ENCODE peak calls at places on chromosome 21, in six cellular contexts. N, P, S, I, T and E are unnamed samples.

GRCh38 chr21:29342394-29342957 is 43.8 kb downstream of the BACH1 start:
- DNase-seq in T (peak; percentile 57), P (no peak), I (peak; percentile 50), N (peak; percentile 34), S (peak; percentile 79), E (peak; percentile 82)

GRCh38 chr21:42561742-42562141 is 48.1 kb downstream of the SLC37A1 start:
- DNase-seq in P (no peak), S (peak; percentile 33), T (peak; percentile 24), N (peak; percentile 9), I (peak; percentile 51), E (peak; percentile 29)

GRCh38 chr21:31781737-31782136 is 49.8 kb upstream of the SCAF4 start:
- DNase-seq in S (no peak), T (peak; percentile 39), I (no peak), N (no peak), P (peak; percentile 31), E (peak; percentile 66)

GRCh38 chr21:26686278-26686677 is 113.2 kb upstream of the CYYR1 start:
- DNase-seq in N (no peak), T (no peak), P (no peak), S (no peak), I (no peak), E (no peak)

GRCh38 chr21:42120056-42120903 is 49.2 kb downstream of the UMODL1 start:
- DNase-seq in N (no peak), T (no peak), I (no peak), P (no peak), S (peak; percentile 44), E (no peak)

GRCh38 chr21:32484706-32485380 is 72.3 kb downstream of the EVA1C start:
- DNase-seq in S (no peak), I (no peak), T (peak; percentile 80), N (no peak), P (peak; percentile 76), E (no peak)

GRCh38 chr21:41621523-41621922 is 113.6 kb upstream of the TMPRSS2 start:
- DNase-seq in N (no peak), S (no peak), P (no peak), I (no peak), T (no peak), E (no peak)

GRCh38 chr21:14880922-14881321 is 183.9 kb downstream of the NRIP1 start:
- DNase-seq in I (no peak), S (no peak), N (no peak), P (no peak), T (no peak), E (no peak)

GRCh38 chr21:32413697-32414578 is 1.4 kb downstream of the EVA1C start:
- DNase-seq in P (peak; percentile 86), T (peak; percentile 61), N (no peak), I (no peak), S (no peak), E (peak; percentile 81)

GRCh38 chr21:28893687-28894086 is 99.0 kb downstream of the LTN1 start:
- DNase-seq in P (no peak), S (no peak), T (no peak), N (no peak), I (no peak), E (no peak)

GRCh38 chr21:42799516-42799915 is 79.8 kb downstream of the WDR4 start:
- DNase-seq in P (no peak), I (no peak), N (no peak), T (no peak), S (no peak), E (no peak)

GRCh38 chr21:41747943-41748738 is 18.7 kb downstream of the RIPK4 start:
- DNase-seq in N (no peak), I (no peak), S (no peak), P (no peak), T (no peak), E (no peak)

GRCh38 chr21:42171091-42172053 is 47.6 kb upstream of the ABCG1 start:
- DNase-seq in N (no peak), S (peak; percentile 70), P (no peak), I (no peak), T (peak; percentile 32), E (no peak)

GRCh38 chr21:41641821-41642368 is 125.0 kb downstream of the RIPK4 start:
- DNase-seq in I (no peak), P (no peak), T (no peak), N (no peak), S (peak; percentile 68), E (peak; percentile 84)

GRCh38 chr21:45542667-45543370 is 579 bp upstream of the SLC19A1 start:
- DNase-seq in T (peak; percentile 37), N (peak; percentile 21), I (no peak), S (peak; percentile 64), P (no peak), E (peak; percentile 74)

GRCh38 chr21:46518983-46519583 is 60.4 kb downstream of the DIP2A start:
- DNase-seq in T (no peak), I (no peak), N (no peak), P (no peak), S (no peak), E (no peak)

GRCh38 chr21:15151385-15152103 is 86.7 kb upstream of the NRIP1 start:
- DNase-seq in T (no peak), S (no peak), I (no peak), N (no peak), P (no peak), E (no peak)

GRCh38 chr21:14977814-14978213 is 87.0 kb downstream of the NRIP1 start:
- DNase-seq in T (no peak), P (no peak), S (no peak), I (no peak), N (no peak), E (no peak)

GRCh38 chr21:15514073-15514946 is 215.5 kb upstream of the USP25 start:
- DNase-seq in I (peak; percentile 48), N (no peak), T (no peak), P (no peak), S (no peak), E (no peak)

GRCh38 chr21:46661627-46662366 is 26.3 kb downstream of the PRMT2 start:
- DNase-seq in P (no peak), N (peak; percentile 40), T (no peak), I (no peak), S (no peak), E (no peak)

GRCh38 chr21:37800496-37801061 is 115.7 kb downstream of the KCNJ6 start:
- DNase-seq in I (no peak), S (no peak), P (no peak), T (no peak), N (no peak), E (no peak)

GRCh38 chr21:42233067-42233981 is 14.4 kb downstream of the ABCG1 start:
- DNase-seq in N (no peak), S (peak; percentile 83), I (peak; percentile 82), T (peak; percentile 83), P (peak; percentile 69), E (peak; percentile 98)

GRCh38 chr21:28294046-28294445 is 698.6 kb downstream of the LTN1 start:
- DNase-seq in S (no peak), T (no peak), N (no peak), I (no peak), P (no peak), E (no peak)

GRCh38 chr21:37370152-37371040 is 3.8 kb downstream of the DYRK1A start:
- DNase-seq in P (no peak), I (peak; percentile 29), N (no peak), T (no peak), S (no peak), E (no peak)

GRCh38 chr21:42400525-42400924 is 3.2 kb upstream of the UBASH3A start:
- DNase-seq in P (no peak), T (no peak), I (no peak), N (no peak), S (no peak), E (no peak)

GRCh38 chr21:45618287-45618686 is 25.2 kb upstream of the PCBP3 start:
- DNase-seq in T (peak; percentile 20), S (no peak), N (no peak), P (no peak), I (no peak), E (peak; percentile 54)

GRCh38 chr21:30415993-30416392 is 9.7 kb downstream of the KRTAP13-3 start:
- DNase-seq in S (no peak), T (no peak), I (no peak), P (no peak), N (no peak), E (no peak)

GRCh38 chr21:45582128-45582527 is 39.9 kb upstream of the SLC19A1 start:
- DNase-seq in N (no peak), T (peak; percentile 9), P (no peak), S (no peak), I (no peak), E (no peak)

GRCh38 chr21:33708874-33709273 is 66.6 kb downstream of the ITSN1 start:
- DNase-seq in I (no peak), S (no peak), P (no peak), N (no peak), T (no peak), E (no peak)

DNA sequence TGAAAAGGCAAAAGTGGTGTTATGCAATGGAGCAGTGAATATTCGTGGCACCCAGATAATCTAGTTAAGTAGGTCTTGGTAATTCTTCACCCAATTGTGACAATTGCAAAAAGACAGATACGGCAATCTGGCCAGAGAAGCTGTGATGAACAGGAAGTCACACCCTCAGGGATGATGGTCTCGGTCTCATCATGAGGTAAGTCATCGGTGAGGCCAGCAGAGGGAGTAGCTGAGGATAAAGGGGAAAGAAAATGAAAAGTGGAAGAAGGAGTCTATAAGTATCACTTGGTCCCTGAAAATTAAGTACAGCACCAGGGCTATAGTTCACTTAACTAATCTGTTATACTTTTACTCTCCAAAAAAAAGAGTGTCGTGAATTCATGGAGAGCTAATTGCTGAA is 258.8 kb upstream of the NCAM2 start:
- DNase-seq in T (no peak), I (no peak), S (no peak), P (no peak), N (peak; percentile 29), E (no peak)
- TF ChIP-seq CTCF in T (no peak), I (no peak), S (no peak), P (no peak), N (peak; percentile 40), E (no peak)

GRCh38 chr21:18350216-18350615 is 53.4 kb downstream of the TMPRSS15 start:
- DNase-seq in S (no peak), N (no peak), T (no peak), P (no peak), I (no peak), E (no peak)
- TF ChIP-seq CTCF in S (no peak), N (no peak), T (no peak), P (no peak), I (no peak), E (no peak)

GRCh38 chr21:43865471-43866181 is 603 bp downstream of the AGPAT3 start:
- DNase-seq in T (peak; percentile 60), S (peak; percentile 81), P (peak; percentile 62), N (no peak), I (peak; percentile 70), E (peak; percentile 73)

GRCh38 chr21:43866659-43867331 is 1.8 kb downstream of the AGPAT3 start:
- DNase-seq in P (peak; percentile 41), S (no peak), I (peak; percentile 83), N (no peak), T (peak; percentile 49), E (no peak)

GRCh38 chr21:43866233-43866632 is 1.2 kb downstream of the AGPAT3 start:
- DNase-seq in I (peak; percentile 75), S (no peak), T (no peak), N (no peak), P (no peak), E (peak; percentile 83)

GRCh38 chr21:43864806-43865470 is at the start of gene AGPAT3:
- DNase-seq in I (peak; percentile 66), P (no peak), T (no peak), S (peak; percentile 75), N (no peak), E (no peak)

GRCh38 chr21:43864313-43864805 is 664 bp upstream of the AGPAT3 start:
- DNase-seq in S (peak; percentile 71), P (peak; percentile 52), I (peak; percentile 50), N (no peak), T (peak; percentile 59), E (peak; percentile 70)
- TF ChIP-seq CTCF in S (no peak), P (no peak), I (no peak), N (no peak), T (no peak), E (no peak)

GRCh38 chr21:36321325-36322082 is 1.5 kb downstream of the MORC3 start:
- DNase-seq in P (no peak), T (no peak), I (no peak), N (peak; percentile 32), S (no peak), E (no peak)
- TF ChIP-seq CTCF in P (no peak), T (no peak), I (no peak), N (no peak), S (no peak), E (no peak)